ENCODE peak calls at places on chromosomes 3 and 15, in five cellular contexts. One of them, this sample, is unnamed.
A peak's percentile ranks its signal among the peaks of the same experiment; 100 is the strongest.

GRCh38 chr15:77869021-77869895 is 208.3 kb downstream of the TBC1D2B start:
- DNase-seq in T-helper 9 cell: no peak
- DNase-seq in stimulated activated CD4-positive, alpha-beta T cell treated with anti-CD3 and anti-CD28 coated beads, TNF-alpha, amount 100 ng/mL, for 4 hours: no peak
- DNase-seq in CD8-positive, alpha-beta memory T cell: no peak
- DNase-seq in left colon: peak; percentile 20
- DNase-seq in this sample: no peak

GRCh38 chr3:187136936-187137335 is 2.4 kb downstream of the RPL39L start:
- DNase-seq in CD8-positive, alpha-beta memory T cell: no peak
- DNase-seq in stimulated activated CD4-positive, alpha-beta T cell treated with anti-CD3 and anti-CD28 coated beads, TNF-alpha, amount 100 ng/mL, for 4 hours: no peak
- DNase-seq in left colon: no peak
- DNase-seq in T-helper 9 cell: no peak
- DNase-seq in this sample: no peak

GRCh38 chr3:50675179-50676030 is 678 bp downstream of the DOCK3 start:
- DNase-seq in stimulated activated CD4-positive, alpha-beta T cell treated with anti-CD3 and anti-CD28 coated beads, TNF-alpha, amount 100 ng/mL, for 4 hours: peak; percentile 51
- DNase-seq in left colon: no peak
- DNase-seq in CD8-positive, alpha-beta memory T cell: peak; percentile 63
- DNase-seq in T-helper 9 cell: peak; percentile 44
- DNase-seq in this sample: peak; percentile 80

GRCh38 chr3:184560992-184561328 is 625 bp upstream of the EPHB3 start:
- DNase-seq in left colon: no peak
- DNase-seq in stimulated activated CD4-positive, alpha-beta T cell treated with anti-CD3 and anti-CD28 coated beads, TNF-alpha, amount 100 ng/mL, for 4 hours: no peak
- DNase-seq in CD8-positive, alpha-beta memory T cell: no peak
- DNase-seq in T-helper 9 cell: no peak
- DNase-seq in this sample: no peak

GRCh38 chr15:54187325-54187724 is 209.1 kb downstream of the UNC13C start:
- DNase-seq in left colon: no peak
- DNase-seq in stimulated activated CD4-positive, alpha-beta T cell treated with anti-CD3 and anti-CD28 coated beads, TNF-alpha, amount 100 ng/mL, for 4 hours: no peak
- DNase-seq in T-helper 9 cell: no peak
- DNase-seq in CD8-positive, alpha-beta memory T cell: no peak
- DNase-seq in this sample: no peak

GRCh38 chr3:13040381-13041074 is 32.7 kb downstream of the IQSEC1 start:
- DNase-seq in stimulated activated CD4-positive, alpha-beta T cell treated with anti-CD3 and anti-CD28 coated beads, TNF-alpha, amount 100 ng/mL, for 4 hours: no peak
- DNase-seq in T-helper 9 cell: no peak
- DNase-seq in left colon: no peak
- DNase-seq in CD8-positive, alpha-beta memory T cell: peak; percentile 70
- DNase-seq in this sample: no peak

GRCh38 chr15:40274350-40275274 is 8.3 kb downstream of the ANKRD63 start:
- DNase-seq in left colon: no peak
- DNase-seq in stimulated activated CD4-positive, alpha-beta T cell treated with anti-CD3 and anti-CD28 coated beads, TNF-alpha, amount 100 ng/mL, for 4 hours: peak; percentile 84
- DNase-seq in CD8-positive, alpha-beta memory T cell: peak; percentile 90
- DNase-seq in T-helper 9 cell: peak; percentile 93
- DNase-seq in this sample: peak; percentile 96

GRCh38 chr3:102206506-102207145 is 228.2 kb upstream of the ZPLD1 start:
- DNase-seq in stimulated activated CD4-positive, alpha-beta T cell treated with anti-CD3 and anti-CD28 coated beads, TNF-alpha, amount 100 ng/mL, for 4 hours: no peak
- DNase-seq in T-helper 9 cell: no peak
- DNase-seq in CD8-positive, alpha-beta memory T cell: no peak
- DNase-seq in left colon: peak; percentile 81
- DNase-seq in this sample: peak; percentile 24

GRCh38 chr3:147943265-147943945 is 534.2 kb downstream of the ZIC1 start:
- DNase-seq in stimulated activated CD4-positive, alpha-beta T cell treated with anti-CD3 and anti-CD28 coated beads, TNF-alpha, amount 100 ng/mL, for 4 hours: no peak
- DNase-seq in CD8-positive, alpha-beta memory T cell: no peak
- DNase-seq in T-helper 9 cell: no peak
- DNase-seq in left colon: no peak
- DNase-seq in this sample: no peak

GRCh38 chr3:120684896-120685295 is 2.9 kb upstream of the HGD start:
- DNase-seq in T-helper 9 cell: no peak
- DNase-seq in CD8-positive, alpha-beta memory T cell: no peak
- DNase-seq in left colon: no peak
- DNase-seq in stimulated activated CD4-positive, alpha-beta T cell treated with anti-CD3 and anti-CD28 coated beads, TNF-alpha, amount 100 ng/mL, for 4 hours: no peak
- DNase-seq in this sample: no peak

GRCh38 chr3:122169911-122170310 is 13.6 kb upstream of the CASR start:
- DNase-seq in stimulated activated CD4-positive, alpha-beta T cell treated with anti-CD3 and anti-CD28 coated beads, TNF-alpha, amount 100 ng/mL, for 4 hours: no peak
- DNase-seq in CD8-positive, alpha-beta memory T cell: no peak
- DNase-seq in T-helper 9 cell: no peak
- DNase-seq in left colon: no peak
- DNase-seq in this sample: no peak

GRCh38 chr3:143307613-143308183 is 188.1 kb downstream of the CHST2 start:
- DNase-seq in CD8-positive, alpha-beta memory T cell: no peak
- DNase-seq in stimulated activated CD4-positive, alpha-beta T cell treated with anti-CD3 and anti-CD28 coated beads, TNF-alpha, amount 100 ng/mL, for 4 hours: no peak
- DNase-seq in T-helper 9 cell: no peak
- DNase-seq in left colon: no peak
- DNase-seq in this sample: no peak

GRCh38 chr15:58221591-58222241 is 83.5 kb downstream of the AQP9 start:
- DNase-seq in stimulated activated CD4-positive, alpha-beta T cell treated with anti-CD3 and anti-CD28 coated beads, TNF-alpha, amount 100 ng/mL, for 4 hours: no peak
- DNase-seq in left colon: no peak
- DNase-seq in CD8-positive, alpha-beta memory T cell: no peak
- DNase-seq in T-helper 9 cell: no peak
- DNase-seq in this sample: peak; percentile 43

GRCh38 chr3:178845446-178846118 is 226.0 kb downstream of the ZMAT3 start:
- DNase-seq in CD8-positive, alpha-beta memory T cell: no peak
- DNase-seq in stimulated activated CD4-positive, alpha-beta T cell treated with anti-CD3 and anti-CD28 coated beads, TNF-alpha, amount 100 ng/mL, for 4 hours: no peak
- DNase-seq in left colon: no peak
- DNase-seq in T-helper 9 cell: no peak
- DNase-seq in this sample: no peak

GRCh38 chr3:197485143-197485542 is 70.6 kb downstream of the BDH1 start:
- DNase-seq in left colon: no peak
- DNase-seq in T-helper 9 cell: no peak
- DNase-seq in CD8-positive, alpha-beta memory T cell: no peak
- DNase-seq in stimulated activated CD4-positive, alpha-beta T cell treated with anti-CD3 and anti-CD28 coated beads, TNF-alpha, amount 100 ng/mL, for 4 hours: no peak
- DNase-seq in this sample: no peak

GRCh38 chr3:138471481-138471880 is 37.1 kb downstream of the ESYT3 start:
- DNase-seq in T-helper 9 cell: no peak
- DNase-seq in CD8-positive, alpha-beta memory T cell: no peak
- DNase-seq in stimulated activated CD4-positive, alpha-beta T cell treated with anti-CD3 and anti-CD28 coated beads, TNF-alpha, amount 100 ng/mL, for 4 hours: no peak
- DNase-seq in left colon: no peak
- DNase-seq in this sample: no peak

GRCh38 chr15:28907338-28907961 is 21.7 kb downstream of the APBA2 start:
- DNase-seq in T-helper 9 cell: no peak
- DNase-seq in left colon: peak; percentile 5
- DNase-seq in stimulated activated CD4-positive, alpha-beta T cell treated with anti-CD3 and anti-CD28 coated beads, TNF-alpha, amount 100 ng/mL, for 4 hours: no peak
- DNase-seq in CD8-positive, alpha-beta memory T cell: no peak
- DNase-seq in this sample: no peak

GRCh38 chr3:132062535-132062934 is 27.7 kb upstream of the CPNE4 start:
- DNase-seq in left colon: no peak
- DNase-seq in T-helper 9 cell: no peak
- DNase-seq in stimulated activated CD4-positive, alpha-beta T cell treated with anti-CD3 and anti-CD28 coated beads, TNF-alpha, amount 100 ng/mL, for 4 hours: no peak
- DNase-seq in CD8-positive, alpha-beta memory T cell: no peak
- DNase-seq in this sample: no peak

GRCh38 chr3:188230962-188231361 is 77.0 kb downstream of the LPP start:
- DNase-seq in T-helper 9 cell: no peak
- DNase-seq in stimulated activated CD4-positive, alpha-beta T cell treated with anti-CD3 and anti-CD28 coated beads, TNF-alpha, amount 100 ng/mL, for 4 hours: no peak
- DNase-seq in CD8-positive, alpha-beta memory T cell: no peak
- DNase-seq in left colon: no peak
- DNase-seq in this sample: no peak

GRCh38 chr3:41673643-41674042 is 288.3 kb downstream of the ULK4 start:
- DNase-seq in left colon: no peak
- DNase-seq in stimulated activated CD4-positive, alpha-beta T cell treated with anti-CD3 and anti-CD28 coated beads, TNF-alpha, amount 100 ng/mL, for 4 hours: no peak
- DNase-seq in CD8-positive, alpha-beta memory T cell: no peak
- DNase-seq in T-helper 9 cell: no peak
- DNase-seq in this sample: no peak

GRCh38 chr15:63231717-63232116 is 42.3 kb downstream of the RAB8B start:
- DNase-seq in stimulated activated CD4-positive, alpha-beta T cell treated with anti-CD3 and anti-CD28 coated beads, TNF-alpha, amount 100 ng/mL, for 4 hours: no peak
- DNase-seq in CD8-positive, alpha-beta memory T cell: no peak
- DNase-seq in left colon: no peak
- DNase-seq in T-helper 9 cell: no peak
- DNase-seq in this sample: no peak

GRCh38 chr3:9279959-9280358 is 30.5 kb upstream of the SRGAP3 start:
- DNase-seq in CD8-positive, alpha-beta memory T cell: no peak
- DNase-seq in left colon: no peak
- DNase-seq in stimulated activated CD4-positive, alpha-beta T cell treated with anti-CD3 and anti-CD28 coated beads, TNF-alpha, amount 100 ng/mL, for 4 hours: no peak
- DNase-seq in T-helper 9 cell: no peak
- DNase-seq in this sample: peak; percentile 28

GRCh38 chr3:168165390-168166269 is 69.9 kb upstream of the GOLIM4 start:
- DNase-seq in stimulated activated CD4-positive, alpha-beta T cell treated with anti-CD3 and anti-CD28 coated beads, TNF-alpha, amount 100 ng/mL, for 4 hours: no peak
- DNase-seq in left colon: peak; percentile 35
- DNase-seq in CD8-positive, alpha-beta memory T cell: no peak
- DNase-seq in T-helper 9 cell: no peak
- DNase-seq in this sample: peak; percentile 79

GRCh38 chr15:88389120-88389519 is 78.1 kb downstream of the MRPL46 start:
- DNase-seq in left colon: no peak
- DNase-seq in CD8-positive, alpha-beta memory T cell: no peak
- DNase-seq in T-helper 9 cell: no peak
- DNase-seq in stimulated activated CD4-positive, alpha-beta T cell treated with anti-CD3 and anti-CD28 coated beads, TNF-alpha, amount 100 ng/mL, for 4 hours: no peak
- DNase-seq in this sample: peak; percentile 18

GRCh38 chr3:73926360-73927202 is 301.8 kb upstream of the PDZRN3 start:
- DNase-seq in CD8-positive, alpha-beta memory T cell: no peak
- DNase-seq in left colon: no peak
- DNase-seq in T-helper 9 cell: no peak
- DNase-seq in stimulated activated CD4-positive, alpha-beta T cell treated with anti-CD3 and anti-CD28 coated beads, TNF-alpha, amount 100 ng/mL, for 4 hours: no peak
- DNase-seq in this sample: peak; percentile 57

GRCh38 chr15:38609097-38609738 is 44.6 kb upstream of the RASGRP1 start:
- DNase-seq in T-helper 9 cell: no peak
- DNase-seq in CD8-positive, alpha-beta memory T cell: no peak
- DNase-seq in stimulated activated CD4-positive, alpha-beta T cell treated with anti-CD3 and anti-CD28 coated beads, TNF-alpha, amount 100 ng/mL, for 4 hours: no peak
- DNase-seq in left colon: no peak
- DNase-seq in this sample: no peak

GRCh38 chr3:98545940-98546339 is 14.2 kb downstream of the GPR15 start:
- DNase-seq in left colon: no peak
- DNase-seq in T-helper 9 cell: no peak
- DNase-seq in CD8-positive, alpha-beta memory T cell: no peak
- DNase-seq in stimulated activated CD4-positive, alpha-beta T cell treated with anti-CD3 and anti-CD28 coated beads, TNF-alpha, amount 100 ng/mL, for 4 hours: no peak
- DNase-seq in this sample: no peak

GRCh38 chr3:178304758-178305157 is 231.5 kb upstream of the KCNMB2 start:
- DNase-seq in left colon: no peak
- DNase-seq in stimulated activated CD4-positive, alpha-beta T cell treated with anti-CD3 and anti-CD28 coated beads, TNF-alpha, amount 100 ng/mL, for 4 hours: no peak
- DNase-seq in CD8-positive, alpha-beta memory T cell: no peak
- DNase-seq in T-helper 9 cell: no peak
- DNase-seq in this sample: no peak

GRCh38 chr3:191051037-191051436 is 148.0 kb upstream of the OSTN start:
- DNase-seq in left colon: no peak
- DNase-seq in stimulated activated CD4-positive, alpha-beta T cell treated with anti-CD3 and anti-CD28 coated beads, TNF-alpha, amount 100 ng/mL, for 4 hours: no peak
- DNase-seq in T-helper 9 cell: no peak
- DNase-seq in CD8-positive, alpha-beta memory T cell: no peak
- DNase-seq in this sample: peak; percentile 67

GRCh38 chr3:108221403-108221802 is 821 bp downstream of the IFT57 start:
- DNase-seq in stimulated activated CD4-positive, alpha-beta T cell treated with anti-CD3 and anti-CD28 coated beads, TNF-alpha, amount 100 ng/mL, for 4 hours: no peak
- DNase-seq in CD8-positive, alpha-beta memory T cell: no peak
- DNase-seq in left colon: no peak
- DNase-seq in T-helper 9 cell: no peak
- DNase-seq in this sample: no peak

GRCh38 chr3:122986790-122987189 is 40.8 kb downstream of the SEMA5B start:
- DNase-seq in stimulated activated CD4-positive, alpha-beta T cell treated with anti-CD3 and anti-CD28 coated beads, TNF-alpha, amount 100 ng/mL, for 4 hours: no peak
- DNase-seq in left colon: no peak
- DNase-seq in CD8-positive, alpha-beta memory T cell: no peak
- DNase-seq in T-helper 9 cell: no peak
- DNase-seq in this sample: peak; percentile 93

GRCh38 chr3:193980326-193980725 is 155.6 kb upstream of the HES1 start:
- DNase-seq in left colon: no peak
- DNase-seq in stimulated activated CD4-positive, alpha-beta T cell treated with anti-CD3 and anti-CD28 coated beads, TNF-alpha, amount 100 ng/mL, for 4 hours: no peak
- DNase-seq in T-helper 9 cell: no peak
- DNase-seq in CD8-positive, alpha-beta memory T cell: no peak
- DNase-seq in this sample: no peak

GRCh38 chr15:59688888-59689625 is at the start of gene BNIP2:
- DNase-seq in T-helper 9 cell: peak; percentile 99
- DNase-seq in CD8-positive, alpha-beta memory T cell: peak; percentile 100
- DNase-seq in stimulated activated CD4-positive, alpha-beta T cell treated with anti-CD3 and anti-CD28 coated beads, TNF-alpha, amount 100 ng/mL, for 4 hours: peak; percentile 93
- DNase-seq in left colon: peak; percentile 100
- DNase-seq in this sample: peak; percentile 100

GRCh38 chr15:26260517-26261133 is 397.5 kb upstream of the ATP10A start:
- DNase-seq in CD8-positive, alpha-beta memory T cell: no peak
- DNase-seq in stimulated activated CD4-positive, alpha-beta T cell treated with anti-CD3 and anti-CD28 coated beads, TNF-alpha, amount 100 ng/mL, for 4 hours: peak; percentile 1
- DNase-seq in left colon: no peak
- DNase-seq in T-helper 9 cell: peak; percentile 1
- DNase-seq in this sample: peak; percentile 86

GRCh38 chr3:43959498-43960447 is 269.0 kb downstream of the ABHD5 start:
- DNase-seq in T-helper 9 cell: no peak
- DNase-seq in stimulated activated CD4-positive, alpha-beta T cell treated with anti-CD3 and anti-CD28 coated beads, TNF-alpha, amount 100 ng/mL, for 4 hours: no peak
- DNase-seq in CD8-positive, alpha-beta memory T cell: no peak
- DNase-seq in left colon: no peak
- DNase-seq in this sample: no peak

GRCh38 chr3:51063074-51063473 is 322.0 kb upstream of the MANF start:
- DNase-seq in stimulated activated CD4-positive, alpha-beta T cell treated with anti-CD3 and anti-CD28 coated beads, TNF-alpha, amount 100 ng/mL, for 4 hours: no peak
- DNase-seq in T-helper 9 cell: no peak
- DNase-seq in left colon: no peak
- DNase-seq in CD8-positive, alpha-beta memory T cell: no peak
- DNase-seq in this sample: no peak

GRCh38 chr15:97694456-97694855 is 266.0 kb upstream of the ARRDC4 start:
- DNase-seq in CD8-positive, alpha-beta memory T cell: no peak
- DNase-seq in T-helper 9 cell: no peak
- DNase-seq in stimulated activated CD4-positive, alpha-beta T cell treated with anti-CD3 and anti-CD28 coated beads, TNF-alpha, amount 100 ng/mL, for 4 hours: no peak
- DNase-seq in left colon: no peak
- DNase-seq in this sample: no peak